ENCODE peak calls at places on chromosome 20, in ten cellular contexts. J is hepatocyte, I is Kasumi-1, E is T-helper 2 cell, M is PC-3, C is left ventricle myocardium inferior, A is anterior cingulate cortex, O is ureter, L is AG20443, D is non-pigmented ciliary epithelial cell. K is an unnamed sample.

GRCh38 chr20:21503345-21503744 is 10.5 kb downstream of the NKX2-2 start:
- DNase-seq in A (no peak), C (no peak), M (peak), J (no peak), E (peak), I (peak), O (no peak), L (no peak), D (no peak), K (no peak)

GRCh38 chr20:44023515-44024371 is 109.1 kb downstream of the TOX2 start:
- DNase-seq in D (no peak), A (no peak), C (no peak), O (no peak), J (no peak), I (no peak), E (no peak), M (no peak), L (no peak), K (no peak)

GRCh38 chr20:41480054-41480770 is 113.6 kb upstream of the EMILIN3 start:
- DNase-seq in I (peak), C (no peak), O (no peak), D (no peak), J (no peak), A (no peak), L (no peak), M (no peak), E (no peak), K (no peak)

GRCh38 chr20:57309544-57310115 is 20.0 kb upstream of the SPO11 start:
- DNase-seq in L (no peak), D (no peak), J (no peak), C (no peak), O (no peak), M (no peak), E (no peak), I (no peak), A (peak), K (no peak)

GRCh38 chr20:44407402-44408184 is 52.1 kb downstream of the HNF4A start:
- DNase-seq in C (no peak), L (peak), J (peak), D (no peak), O (peak), M (peak), I (no peak), E (no peak), A (no peak), K (no peak)

GRCh38 chr20:46757754-46758678 is 48.6 kb downstream of the SLC2A10 start:
- DNase-seq in D (no peak), M (peak), L (peak), A (peak), I (peak), O (no peak), C (peak), E (peak), J (peak), K (peak)

GRCh38 chr20:19817017-19817416 is 59.0 kb downstream of the RIN2 start:
- DNase-seq in A (no peak), I (no peak), M (peak), J (no peak), O (no peak), E (no peak), D (peak), C (no peak), L (peak), K (peak)

GRCh38 chr20:41052742-41053419 is 24.3 kb downstream of the TOP1 start:
- DNase-seq in E (no peak), L (peak), A (no peak), J (no peak), O (no peak), C (no peak), M (peak), D (no peak), I (no peak), K (no peak)

GRCh38 chr20:45100563-45101245 is at the start of gene KCNS1:
- DNase-seq in C (no peak), A (no peak), O (no peak), L (peak), J (peak), M (no peak), D (no peak), E (no peak), I (peak), K (no peak)

GRCh38 chr20:43590036-43590391 is 723 bp upstream of the IFT52 start:
- DNase-seq in J (no peak), D (no peak), A (peak), I (no peak), O (no peak), C (no peak), E (peak), L (no peak), M (no peak), K (no peak)

GRCh38 chr20:7463290-7463689 is 477.0 kb downstream of the HAO1 start:
- DNase-seq in C (no peak), E (no peak), O (no peak), A (no peak), I (no peak), M (peak), J (no peak), D (no peak), L (no peak), K (no peak)

GRCh38 chr20:63066506-63067265 is 59.9 kb upstream of the BHLHE23 start:
- DNase-seq in C (peak), D (no peak), J (no peak), M (no peak), O (no peak), L (no peak), I (no peak), A (no peak), E (no peak), K (no peak)

GRCh38 chr20:8309638-8310037 is 177.6 kb downstream of the PLCB1 start:
- DNase-seq in I (no peak), A (peak), C (no peak), E (no peak), D (no peak), O (no peak), J (peak), L (peak), M (no peak), K (no peak)

GRCh38 chr20:51608060-51608459 is 65.5 kb upstream of the NFATC2 start:
- DNase-seq in L (no peak), M (no peak), J (no peak), O (no peak), D (no peak), I (no peak), C (no peak), E (peak), A (no peak), K (no peak)

GRCh38 chr20:440636-441035 is 21.7 kb downstream of the TBC1D20 start:
- DNase-seq in D (no peak), I (no peak), J (no peak), O (no peak), A (no peak), M (no peak), E (no peak), L (no peak), C (no peak), K (no peak)

GRCh38 chr20:14189794-14190402 is 147.5 kb downstream of the FLRT3 start:
- DNase-seq in C (no peak), D (no peak), O (no peak), E (no peak), L (peak), M (peak), J (peak), A (no peak), I (no peak), K (no peak)

GRCh38 chr20:63807654-63808053 is 23.4 kb downstream of the ZBTB46 start:
- DNase-seq in M (no peak), A (no peak), D (no peak), L (no peak), I (no peak), J (no peak), C (no peak), O (no peak), E (no peak), K (no peak)

GRCh38 chr20:43840382-43841070 is 74.1 kb upstream of the TOX2 start:
- DNase-seq in C (no peak), E (peak), I (peak), A (no peak), J (no peak), L (peak), M (peak), D (no peak), O (peak), K (no peak)

GRCh38 chr20:33209789-33210188 is 7.4 kb upstream of the BPIFA3 start:
- DNase-seq in D (peak), I (peak), J (peak), L (peak), E (peak), M (peak), O (peak), A (peak), C (peak), K (peak)

GRCh38 chr20:18359854-18360253 is 71.5 kb downstream of the ZNF133 start:
- DNase-seq in J (no peak), I (no peak), L (no peak), C (no peak), A (no peak), M (no peak), D (no peak), E (no peak), O (no peak), K (no peak)

GRCh38 chr20:20237093-20237959 is 130.6 kb upstream of the INSM1 start:
- DNase-seq in L (peak), C (no peak), O (peak), E (peak), A (no peak), I (peak), J (peak), M (peak), D (no peak), K (peak)

GRCh38 chr20:53606364-53606985 is 12.8 kb upstream of the ZNF217 start:
- DNase-seq in L (peak), A (no peak), M (peak), C (no peak), D (no peak), J (no peak), E (no peak), I (no peak), O (peak), K (no peak)

K was measured in heart left ventricle.